ENCODE peak calls at places on chromosomes 2 and 18, in five cellular contexts. F, N, D, T and V are unnamed samples.

GRCh38 chr2:132977812-132978529 is 308.0 kb upstream of the LYPD1 start:
- DNase-seq in D (no peak), T (peak; percentile 50), N (no peak), F (peak; percentile 28), V (no peak)

GRCh38 chr18:11502368-11502767 is 107.0 kb upstream of the SLC35G4 start:
- DNase-seq in F (no peak), D (no peak), T (no peak), N (no peak), V (no peak)

GRCh38 chr2:205284323-205284722 is 398.0 kb upstream of the NRP2 start:
- DNase-seq in T (no peak), D (no peak), N (no peak), F (no peak), V (no peak)

GRCh38 chr2:29155578-29155977 is 40.4 kb downstream of the CLIP4 start:
- DNase-seq in T (no peak), N (no peak), D (no peak), F (no peak), V (no peak)

GRCh38 chr2:55123851-55124269 is 73.6 kb upstream of the RTN4 start:
- DNase-seq in N (no peak), F (no peak), D (no peak), T (no peak), V (no peak)

GRCh38 chr2:107602801-107603200 is 223.9 kb upstream of the RGPD4 start:
- DNase-seq in D (peak; percentile 7), F (no peak), N (no peak), T (no peak), V (no peak)

GRCh38 chr18:58892536-58892935 is 27.9 kb downstream of the ZNF532 start:
- DNase-seq in T (no peak), D (no peak), F (no peak), N (no peak), V (no peak)

GRCh38 chr2:135916232-135916631 is 40.0 kb upstream of the MCM6 start:
- DNase-seq in F (peak; percentile 67), T (peak; percentile 76), D (no peak), N (no peak), V (no peak)

GRCh38 chr2:130354135-130354420 is 1.8 kb upstream of the PTPN18 start:
- DNase-seq in F (no peak), N (no peak), D (no peak), T (no peak), V (no peak)

GRCh38 chr2:225612636-225613035 is 213.1 kb downstream of the NYAP2 start:
- DNase-seq in D (no peak), T (no peak), F (no peak), N (no peak), V (no peak)

GRCh38 chr2:106537047-106537446 is 49.9 kb downstream of the CD8B2 start:
- DNase-seq in D (no peak), T (no peak), N (no peak), F (no peak), V (peak; percentile 52)

GRCh38 chr2:69298261-69298660 is 88.8 kb downstream of the GFPT1 start:
- DNase-seq in F (peak; percentile 74), D (no peak), T (peak; percentile 93), N (no peak), V (no peak)

GRCh38 chr2:173079968-173080860 is 4.6 kb downstream of the MAP3K20 start:
- DNase-seq in T (peak; percentile 96), F (peak; percentile 83), D (no peak), N (no peak), V (no peak)

GRCh38 chr2:42959148-42959992 is 167.0 kb upstream of the HAAO start:
- DNase-seq in T (no peak), N (no peak), D (no peak), F (peak; percentile 97), V (no peak)

GRCh38 chr2:240991378-240992263 is 6.8 kb upstream of the SNED1 start:
- DNase-seq in F (peak; percentile 94), N (peak; percentile 76), T (peak; percentile 94), D (peak; percentile 82), V (no peak)

GRCh38 chr18:3194947-3195612 is 24.7 kb downstream of the MYOM1 start:
- DNase-seq in D (no peak), F (no peak), N (no peak), T (no peak), V (no peak)

GRCh38 chr2:156486175-156486574 is 50.0 kb downstream of the GPD2 start:
- DNase-seq in D (no peak), F (peak; percentile 36), T (peak; percentile 62), N (no peak), V (no peak)

GRCh38 chr2:5368263-5368662 is 323.9 kb upstream of the SOX11 start:
- DNase-seq in N (no peak), D (no peak), T (no peak), F (no peak), V (no peak)

GRCh38 chr2:156385242-156385641 is 50.9 kb upstream of the GPD2 start:
- DNase-seq in N (no peak), D (no peak), T (no peak), F (no peak), V (no peak)

GRCh38 chr2:188410504-188411235 is 119.0 kb downstream of the GULP1 start:
- DNase-seq in D (no peak), N (no peak), F (peak; percentile 16), T (peak; percentile 35), V (no peak)

GRCh38 chr2:216142540-216142939 is 33.4 kb downstream of the XRCC5 start:
- DNase-seq in N (no peak), D (no peak), T (no peak), F (peak; percentile 16), V (no peak)

GRCh38 chr2:50535971-50536759 is 495.8 kb downstream of the NRXN1 start:
- DNase-seq in F (peak; percentile 18), N (no peak), D (no peak), T (peak; percentile 65), V (no peak)

GRCh38 chr2:215773728-215774127 is 239.6 kb downstream of the MREG start:
- DNase-seq in N (no peak), F (peak; percentile 93), D (no peak), T (peak; percentile 63), V (no peak)

GRCh38 chr2:12612646-12613045 is 104.1 kb upstream of the TRIB2 start:
- DNase-seq in N (no peak), T (no peak), D (no peak), F (no peak), V (no peak)

GRCh38 chr2:145760781-145761649 is 1241.1 kb upstream of the ZEB2 start:
- DNase-seq in T (peak; percentile 95), N (peak; percentile 48), F (peak; percentile 96), D (no peak), V (no peak)

GRCh38 chr2:25692737-25693445 is 19.5 kb upstream of the DTNB start:
- DNase-seq in D (no peak), F (no peak), T (peak; percentile 31), N (no peak), V (no peak)

GRCh38 chr2:10654069-10654468 is 35.7 kb downstream of the NOL10 start:
- DNase-seq in D (no peak), N (peak; percentile 45), T (peak; percentile 87), F (peak; percentile 13), V (no peak)

GRCh38 chr2:9837451-9837850 is 5.8 kb upstream of the TAF1B start:
- DNase-seq in D (no peak), N (no peak), T (no peak), F (no peak), V (no peak)

GRCh38 chr2:74391209-74391579 is 11.1 kb upstream of the DCTN1 start:
- DNase-seq in D (no peak), F (no peak), N (no peak), T (peak; percentile 20), V (no peak)

GRCh38 chr2:105734762-105735538 is 9.8 kb upstream of the NCK2 start:
- DNase-seq in D (no peak), N (no peak), T (peak; percentile 80), F (peak; percentile 81), V (no peak)

GRCh38 chr2:204108874-204109295 is 172.3 kb downstream of the ICOS start:
- DNase-seq in D (no peak), T (no peak), F (no peak), N (no peak), V (no peak)

GRCh38 chr18:70169747-70170146 is 35.7 kb downstream of the RTTN start:
- DNase-seq in D (no peak), F (no peak), T (no peak), N (no peak), V (no peak)

GRCh38 chr18:70166668-70167067 is 38.8 kb downstream of the RTTN start:
- DNase-seq in N (no peak), T (no peak), D (no peak), F (no peak), V (no peak)

GRCh38 chr18:70175216-70175615 is 30.3 kb downstream of the RTTN start:
- DNase-seq in D (no peak), T (no peak), F (no peak), N (no peak), V (no peak)

GRCh38 chr18:70176537-70176936 is 28.9 kb downstream of the RTTN start:
- DNase-seq in T (no peak), N (no peak), D (no peak), F (no peak), V (no peak)

GRCh38 chr18:70172225-70172624 is 33.3 kb downstream of the RTTN start:
- DNase-seq in T (peak; percentile 30), D (no peak), F (peak; percentile 57), N (no peak), V (no peak)
- TF ChIP-seq CTCF in T (peak; percentile 69), D (no peak), F (peak; percentile 55), N (peak; percentile 45), V (no peak)

GRCh38 chr18:42635378-42636048 is 480.0 kb downstream of the RIT2 start:
- DNase-seq in T (no peak), D (no peak), F (peak; percentile 6), N (no peak), V (no peak)
- TF ChIP-seq CTCF in T (no peak), D (no peak), F (peak; percentile 9), N (peak; percentile 29), V (no peak)

DNA sequence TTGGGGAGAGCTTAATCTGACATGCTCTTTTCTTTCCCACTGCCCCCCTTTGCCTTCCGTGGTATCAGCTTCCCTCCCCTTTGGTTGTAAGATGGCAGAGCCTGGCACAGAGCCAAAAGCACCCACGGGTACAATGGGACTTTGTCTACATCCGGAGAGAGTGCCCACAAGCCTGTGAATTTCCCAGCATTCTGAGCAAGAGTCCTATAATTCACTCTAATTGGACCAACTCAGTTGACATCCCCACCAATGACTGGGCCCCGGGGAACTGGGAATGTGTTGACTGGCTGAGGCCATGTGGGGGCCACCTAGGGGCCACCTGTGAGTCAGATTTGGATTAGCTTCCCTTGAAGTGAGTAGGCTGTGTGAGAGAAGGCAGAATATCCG is 20.1 kb upstream of the C2orf72 start:
- DNase-seq in F (no peak), N (no peak), T (no peak), D (no peak), V (no peak)
- TF ChIP-seq CTCF in F (no peak), N (no peak), T (no peak), D (no peak), V (no peak)

DNA sequence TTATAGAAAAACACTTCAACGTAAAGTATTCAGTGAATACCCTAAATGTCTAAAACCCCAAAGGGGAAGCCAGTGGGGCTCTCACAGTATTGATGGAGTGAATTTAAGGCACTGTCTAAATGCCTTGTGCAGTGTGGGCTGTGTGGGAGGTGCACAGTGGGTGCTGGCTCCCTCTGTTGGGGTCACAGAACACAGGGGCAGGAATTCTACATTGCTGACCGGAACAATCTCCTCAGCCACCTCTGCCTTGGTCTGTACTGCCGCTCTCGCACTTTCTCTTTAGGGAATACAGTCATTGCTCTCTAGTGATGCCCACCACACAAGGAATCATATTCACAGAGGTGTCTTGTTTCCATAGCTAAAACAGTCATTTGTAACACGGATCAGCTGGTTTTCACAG is 45.4 kb downstream of the SPRED2 start:
- DNase-seq in T (no peak), N (no peak), D (no peak), F (no peak), V (no peak)
- TF ChIP-seq CTCF in T (peak; percentile 22), N (peak; percentile 7), D (no peak), F (peak; percentile 1), V (no peak)